ENCODE peak calls at places on chromosomes 3 and 15, in eight cellular contexts. U is endothelial cell, V is Calu3, L is lower lobe of right lung, F is mucosa of descending colon, Z is gastrocnemius medialis, H is upper lobe of right lung, Y is tibial artery. M is an unnamed sample.

GRCh38 chr3:170740726-170741591 is 129.0 kb downstream of the RPL22L1 start:
- DNase-seq in U (no peak), V (no peak), L (no peak), F (no peak), Z (peak; percentile 28), H (no peak), Y (peak; percentile 80), M (no peak)

GRCh38 chr3:126083511-126083912 is 412 bp downstream of the SLC41A3 start:
- DNase-seq in U (peak; percentile 40), V (peak; percentile 61), L (peak; percentile 60), F (peak; percentile 80), Z (no peak), H (peak; percentile 76), Y (no peak), M (no peak)

GRCh38 chr3:181711325-181712135 is at the start of gene SOX2:
- DNase-seq in U (peak; percentile 90), V (peak; percentile 87), L (peak; percentile 74), F (no peak), Z (no peak), H (peak; percentile 80), Y (no peak), M (no peak)

GRCh38 chr3:57822686-57823085 is 66.6 kb downstream of the SLMAP start:
- DNase-seq in U (no peak), V (no peak), L (no peak), F (no peak), Z (no peak), H (no peak), Y (no peak), M (no peak)

GRCh38 chr3:140752499-140752898 is 74.6 kb downstream of the TRIM42 start:
- DNase-seq in U (no peak), V (no peak), L (no peak), F (no peak), Z (no peak), H (no peak), Y (no peak), M (no peak)

GRCh38 chr15:75062706-75063105 is 39.3 kb downstream of the PPCDC start:
- DNase-seq in U (no peak), V (no peak), L (no peak), F (no peak), Z (no peak), H (peak; percentile 29), Y (no peak), M (no peak)

GRCh38 chr3:109018828-109019227 is 65.1 kb upstream of the GUCA1C start:
- DNase-seq in U (no peak), V (no peak), L (no peak), F (no peak), Z (no peak), H (no peak), Y (no peak), M (no peak)

GRCh38 chr3:170520996-170521395 is 64.9 kb downstream of the SLC7A14 start:
- DNase-seq in U (peak; percentile 7), V (no peak), L (no peak), F (no peak), Z (no peak), H (no peak), Y (no peak), M (no peak)

GRCh38 chr15:64443747-64444621 is 16.4 kb upstream of the ZNF609 start:
- DNase-seq in U (no peak), V (peak; percentile 50), L (no peak), F (no peak), Z (no peak), H (no peak), Y (no peak), M (peak; percentile 57)

GRCh38 chr3:60531759-60532158 is 719.5 kb downstream of the FHIT start:
- DNase-seq in U (no peak), V (no peak), L (no peak), F (no peak), Z (no peak), H (no peak), Y (no peak), M (no peak)

GRCh38 chr3:192858849-192859585 is 58.6 kb downstream of the MB21D2 start:
- DNase-seq in U (no peak), V (no peak), L (no peak), F (no peak), Z (no peak), H (no peak), Y (no peak), M (no peak)

GRCh38 chr15:78850926-78851600 is 21.6 kb upstream of the MORF4L1 start:
- DNase-seq in U (no peak), V (peak; percentile 15), L (no peak), F (no peak), Z (no peak), H (no peak), Y (no peak), M (no peak)

GRCh38 chr3:67362686-67363085 is 291.7 kb downstream of the SUCLG2 start:
- DNase-seq in U (no peak), V (peak; percentile 41), L (no peak), F (no peak), Z (no peak), H (no peak), Y (no peak), M (no peak)

GRCh38 chr3:70471464-70472342 is 159.3 kb upstream of the MDFIC2 start:
- DNase-seq in U (no peak), V (no peak), L (no peak), F (no peak), Z (no peak), H (no peak), Y (no peak), M (no peak)

DNA sequence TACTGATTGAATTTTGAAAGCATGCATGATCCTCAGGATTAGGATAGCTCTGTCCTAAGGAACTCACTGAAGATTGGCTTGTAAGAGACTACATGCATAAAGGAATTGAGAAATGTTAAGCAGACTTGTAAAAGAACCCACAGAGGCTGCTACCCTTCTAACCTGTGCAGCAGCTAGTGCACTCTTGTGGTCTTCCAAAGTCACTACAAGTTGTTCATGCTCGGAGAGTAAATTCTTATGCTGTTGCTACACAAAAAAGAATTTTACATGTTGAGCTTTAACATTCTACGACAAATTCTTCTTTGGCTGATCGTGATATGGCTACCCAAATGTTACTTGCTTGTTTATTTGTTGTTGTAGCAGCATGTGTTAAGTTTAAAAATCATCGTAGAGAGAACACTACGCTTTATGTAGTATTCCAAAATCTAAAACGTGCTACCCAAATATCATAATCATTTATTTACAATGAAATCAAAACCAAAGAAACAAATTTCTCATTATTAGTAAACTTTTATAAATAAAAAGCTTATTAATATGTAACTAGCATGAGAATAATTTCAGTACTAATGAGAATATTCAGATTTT is 55.0 kb downstream of the GOLIM4 start:
- DNase-seq in U (peak; percentile 18), V (peak; percentile 22), L (no peak), F (no peak), Z (no peak), H (no peak), Y (no peak), M (no peak)
- TF ChIP-seq CTCF in U (peak; percentile 66), V (peak; percentile 80), L (peak; percentile 53), F (peak; percentile 9), Z (peak; percentile 56), H (peak; percentile 51), Y (no peak), M (peak; percentile 71)

DNA sequence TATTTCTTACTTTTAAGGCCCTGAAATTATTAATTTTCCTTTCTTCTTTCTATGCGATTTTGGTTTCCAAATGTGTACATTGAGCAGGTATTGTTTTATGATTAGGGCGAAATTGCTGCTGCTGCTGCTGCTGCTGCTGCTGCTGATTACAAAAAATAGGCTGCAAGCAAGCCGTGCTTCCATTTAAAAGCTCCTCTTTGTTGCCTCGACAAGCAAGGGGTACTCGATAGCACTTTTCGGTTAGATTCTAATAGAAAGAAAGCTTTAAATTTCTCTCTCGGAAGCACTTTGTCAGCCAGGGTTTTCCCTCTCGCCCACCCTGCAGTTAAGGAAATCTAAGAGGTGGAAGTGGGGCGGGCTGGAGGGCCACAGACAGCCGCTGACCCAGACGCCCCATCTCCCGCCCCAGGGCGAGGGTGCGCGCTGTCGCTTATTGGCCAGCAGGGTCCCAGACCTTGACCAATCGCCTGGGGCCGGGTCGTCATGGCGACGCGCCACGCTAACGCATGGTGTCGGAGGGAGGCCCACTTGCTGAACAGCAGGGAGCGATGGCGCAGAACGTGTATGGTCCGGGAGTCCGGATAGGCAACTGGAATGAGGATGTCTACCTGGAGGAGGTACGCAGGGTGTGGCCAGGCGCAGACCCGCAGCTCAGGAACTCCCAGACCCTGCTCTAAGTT is at the start of gene CFAP161:
- DNase-seq in U (peak; percentile 85), V (no peak), L (peak; percentile 80), F (peak; percentile 61), Z (peak; percentile 37), H (peak; percentile 83), Y (peak; percentile 72), M (no peak)
- TF ChIP-seq CTCF in U (no peak), V (no peak), L (no peak), F (no peak), Z (no peak), H (no peak), Y (no peak), M (no peak)

DNA sequence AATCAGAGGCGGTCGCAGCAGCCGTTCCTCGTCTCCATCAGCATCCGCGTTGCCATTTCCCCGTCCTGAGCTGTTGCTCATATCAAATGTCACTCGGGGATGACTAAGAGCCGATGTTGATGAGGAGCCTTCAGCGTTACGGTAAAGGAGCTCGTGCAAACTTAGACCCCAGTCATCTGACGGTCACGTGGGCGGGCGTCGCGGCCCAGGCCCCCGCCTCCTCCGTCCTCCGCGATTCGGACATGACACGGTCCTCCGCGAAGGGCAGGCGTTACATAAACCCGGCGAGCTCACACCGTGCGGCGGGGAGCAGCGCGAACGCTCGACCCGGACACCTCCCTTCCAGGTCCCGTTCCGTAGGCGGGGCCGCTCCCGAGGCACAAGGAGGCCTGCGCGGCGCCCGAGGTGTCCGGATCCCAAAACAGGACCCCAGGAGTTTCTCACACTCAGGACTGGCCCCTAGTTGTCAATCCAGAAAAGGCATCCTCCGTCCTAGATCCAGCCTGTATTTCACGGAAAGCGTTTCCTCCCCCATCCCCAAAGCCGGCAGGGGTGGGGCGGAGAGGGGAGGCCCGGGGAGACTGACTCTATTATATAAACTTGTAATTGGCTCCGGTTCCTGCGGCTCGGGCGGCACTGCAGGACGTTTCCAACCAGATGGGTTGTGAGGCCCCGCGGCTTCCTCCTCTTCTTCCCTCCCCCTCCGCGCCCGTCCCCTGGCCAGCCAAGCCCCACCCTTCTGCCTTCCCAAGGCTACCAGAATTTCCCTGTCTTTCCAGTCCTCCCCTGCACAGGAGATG is 100.0 kb upstream of the IGF1R start:
- DNase-seq in U (peak; percentile 56), V (peak; percentile 55), L (peak; percentile 82), F (peak; percentile 69), Z (peak; percentile 32), H (peak; percentile 84), Y (peak; percentile 84), M (no peak)
- TF ChIP-seq CTCF in U (no peak), V (no peak), L (peak; percentile 29), F (no peak), Z (no peak), H (no peak), Y (peak; percentile 33), M (no peak)

GRCh38 chr3:123313889-123314288 is 112.1 kb downstream of the SEC22A start:
- DNase-seq in U (no peak), V (no peak), L (no peak), F (peak; percentile 5), Z (no peak), H (no peak), Y (no peak), M (no peak)

GRCh38 chr3:123315271-123315595 is 113.5 kb downstream of the SEC22A start:
- DNase-seq in U (no peak), V (no peak), L (no peak), F (peak; percentile 7), Z (no peak), H (no peak), Y (no peak), M (no peak)

GRCh38 chr3:123317716-123318115 is 116.0 kb downstream of the SEC22A start:
- DNase-seq in U (no peak), V (no peak), L (peak; percentile 20), F (no peak), Z (no peak), H (peak; percentile 32), Y (peak; percentile 12), M (no peak)

GRCh38 chr3:123312331-123313265 is 110.9 kb downstream of the SEC22A start:
- DNase-seq in U (no peak), V (no peak), L (peak; percentile 34), F (peak; percentile 14), Z (no peak), H (no peak), Y (no peak), M (no peak)

GRCh38 chr3:123314409-123315270 is 112.9 kb downstream of the SEC22A start:
- DNase-seq in U (no peak), V (no peak), L (no peak), F (peak; percentile 12), Z (no peak), H (no peak), Y (no peak), M (no peak)
- TF ChIP-seq CTCF in U (no peak), V (no peak), L (no peak), F (no peak), Z (no peak), H (no peak), Y (no peak), M (no peak)

M was measured in GM12864.